ENCODE peak calls at places on chromosome X, in ten cellular contexts. Q is GM23338; O is lower leg skin; K is tibial artery; P is T-helper 17 cell; Y is kidney glomerular epithelial cell; M is hypothalamus; Z is effector memory CD8-positive, alpha-beta T cell; T is NCI-H1092; D is T-helper 2 cell. J is an unnamed sample.

GRCh38 chrX:72026341-72027023 is 105.2 kb downstream of the RTL5 start:
- DNase-seq in Q (no peak), O (no peak), K (no peak), P (no peak), Y (no peak), M (no peak), Z (no peak), T (no peak), D (no peak), J (no peak)

GRCh38 chrX:130665214-130665613 is 237.8 kb downstream of the ENOX2 start:
- DNase-seq in Q (no peak), O (no peak), K (no peak), P (no peak), Y (no peak), M (no peak), Z (no peak), T (no peak), D (no peak), J (no peak)

GRCh38 chrX:29012867-29013266 is 425.6 kb downstream of the IL1RAPL1 start:
- DNase-seq in Q (no peak), O (no peak), K (no peak), P (no peak), Y (no peak), M (no peak), Z (no peak), T (no peak), D (no peak), J (no peak)

GRCh38 chrX:153456161-153456560 is 10.3 kb upstream of the TREX2 start:
- DNase-seq in Q (no peak), O (peak), K (no peak), P (no peak), Y (no peak), M (no peak), Z (no peak), T (peak), D (no peak), J (no peak)

GRCh38 chrX:109345866-109346265 is 136.0 kb downstream of the GUCY2F start:
- DNase-seq in Q (no peak), O (no peak), K (no peak), P (no peak), Y (no peak), M (no peak), Z (no peak), T (no peak), D (no peak), J (no peak)

GRCh38 chrX:83185010-83185409 is 323.1 kb upstream of the POU3F4 start:
- DNase-seq in Q (no peak), O (no peak), K (no peak), P (no peak), Y (no peak), M (no peak), Z (no peak), T (no peak), D (no peak), J (no peak)

GRCh38 chrX:153477901-153478300 is 7.5 kb upstream of the HAUS7 start:
- DNase-seq in Q (no peak), O (no peak), K (no peak), P (no peak), Y (no peak), M (no peak), Z (no peak), T (no peak), D (no peak), J (no peak)

GRCh38 chrX:112896051-112896450 is 55.4 kb upstream of the AMOT start:
- DNase-seq in Q (no peak), O (no peak), K (no peak), P (no peak), Y (no peak), M (no peak), Z (no peak), T (no peak), D (no peak), J (no peak)

GRCh38 chrX:39953879-39954278 is 143.9 kb downstream of the BCOR start:
- DNase-seq in Q (no peak), O (peak), K (peak), P (no peak), Y (peak), M (no peak), Z (no peak), T (no peak), D (no peak), J (no peak)

GRCh38 chrX:134520860-134521390 is 61.0 kb downstream of the HPRT1 start:
- DNase-seq in Q (peak), O (no peak), K (no peak), P (no peak), Y (peak), M (no peak), Z (no peak), T (peak), D (no peak), J (no peak)

GRCh38 chrX:39818071-39818470 is 279.7 kb downstream of the BCOR start:
- DNase-seq in Q (no peak), O (no peak), K (peak), P (no peak), Y (no peak), M (no peak), Z (no peak), T (no peak), D (no peak), J (no peak)

GRCh38 chrX:41779058-41779564 is 55.1 kb downstream of the GPR82 start:
- DNase-seq in Q (no peak), O (no peak), K (no peak), P (no peak), Y (peak), M (no peak), Z (no peak), T (peak), D (no peak), J (no peak)

GRCh38 chrX:141314441-141314840 is 72.1 kb upstream of the SPANXC start:
- DNase-seq in Q (no peak), O (no peak), K (no peak), P (no peak), Y (no peak), M (no peak), Z (no peak), T (no peak), D (no peak), J (no peak)

GRCh38 chrX:4179031-4179430 is 465.6 kb upstream of the PRKX start:
- DNase-seq in Q (no peak), O (no peak), K (no peak), P (no peak), Y (no peak), M (no peak), Z (no peak), T (no peak), D (no peak), J (no peak)

GRCh38 chrX:42237956-42238355 is 314.6 kb upstream of the CASK start:
- DNase-seq in Q (no peak), O (no peak), K (no peak), P (no peak), Y (no peak), M (no peak), Z (no peak), T (no peak), D (no peak), J (no peak)

GRCh38 chrX:124346064-124346876 is at the start of gene SH2D1A:
- DNase-seq in Q (no peak), O (no peak), K (no peak), P (no peak), Y (no peak), M (no peak), Z (peak), T (no peak), D (no peak), J (peak)